ENCODE peak calls at places on chromosomes 1 and 21, in seven cellular contexts. O is heart left ventricle, L is heart right ventricle, Y is fibroblast of the aortic adventitia, J is uterus, R is thoracic aorta, X is foreskin fibroblast. T is an unnamed sample.

GRCh38 chr1:2526824-2527552 is 592 bp upstream of the PANK4 start:
- DNase-seq in O (peak; percentile 81), L (peak; percentile 70), Y (peak; percentile 45), J (no peak), R (no peak), X (peak; percentile 63), T (no peak)

GRCh38 chr21:35294231-35294898 is 245.3 kb upstream of the RUNX1 start:
- DNase-seq in O (no peak), L (no peak), Y (peak; percentile 53), J (no peak), R (no peak), X (no peak), T (no peak)

GRCh38 chr21:22855581-22855980 is 1857.4 kb downstream of the NCAM2 start:
- DNase-seq in O (no peak), L (no peak), Y (no peak), J (no peak), R (no peak), X (no peak), T (no peak)

GRCh38 chr1:51482881-51483280 is 36.2 kb downstream of the EPS15 start:
- DNase-seq in O (no peak), L (no peak), Y (peak; percentile 65), J (no peak), R (no peak), X (no peak), T (no peak)

GRCh38 chr1:106717561-106717960 is 338.9 kb upstream of the PRMT6 start:
- DNase-seq in O (no peak), L (no peak), Y (no peak), J (no peak), R (no peak), X (peak; percentile 27), T (no peak)

GRCh38 chr1:99305626-99306025 is 41.3 kb downstream of the PLPPR4 start:
- DNase-seq in O (no peak), L (no peak), Y (no peak), J (no peak), R (no peak), X (peak; percentile 1), T (no peak)

GRCh38 chr1:154878371-154879355 is 8.6 kb upstream of the KCNN3 start:
- DNase-seq in O (peak; percentile 82), L (peak; percentile 80), Y (peak; percentile 71), J (peak; percentile 84), R (peak; percentile 43), X (peak; percentile 48), T (peak; percentile 82)

GRCh38 chr1:162093095-162093494 is 23.6 kb downstream of the NOS1AP start:
- DNase-seq in O (no peak), L (no peak), Y (no peak), J (no peak), R (no peak), X (no peak), T (no peak)

GRCh38 chr1:51592711-51593110 is 24.2 kb upstream of the OSBPL9 start:
- DNase-seq in O (no peak), L (no peak), Y (no peak), J (no peak), R (no peak), X (no peak), T (no peak)

GRCh38 chr1:234118911-234119310 is 214.4 kb downstream of the SLC35F3 start:
- DNase-seq in O (no peak), L (no peak), Y (no peak), J (no peak), R (no peak), X (no peak), T (no peak)

GRCh38 chr1:169945171-169945570 is 51.5 kb upstream of the SCYL3 start:
- DNase-seq in O (no peak), L (no peak), Y (no peak), J (no peak), R (no peak), X (no peak), T (no peak)

GRCh38 chr21:36065497-36066036 is 4.3 kb upstream of the CBR1 start:
- DNase-seq in O (no peak), L (no peak), Y (peak; percentile 77), J (no peak), R (no peak), X (peak; percentile 63), T (no peak)

GRCh38 chr21:42315296-42315891 is at the start of gene TFF3:
- DNase-seq in O (no peak), L (no peak), Y (no peak), J (peak; percentile 23), R (no peak), X (no peak), T (peak; percentile 58)

GRCh38 chr1:75614455-75615379 is 3.8 kb upstream of the SLC44A5 start:
- DNase-seq in O (peak; percentile 46), L (peak; percentile 39), Y (no peak), J (no peak), R (no peak), X (no peak), T (peak; percentile 62)

GRCh38 chr1:230864441-230864840 is 3.9 kb downstream of the C1orf198 start:
- DNase-seq in O (no peak), L (no peak), Y (no peak), J (no peak), R (no peak), X (no peak), T (no peak)

GRCh38 chr1:230865062-230865817 is 3.1 kb downstream of the C1orf198 start:
- DNase-seq in O (no peak), L (no peak), Y (no peak), J (no peak), R (no peak), X (no peak), T (no peak)

GRCh38 chr1:230867903-230868735 is at the start of gene C1orf198:
- DNase-seq in O (peak; percentile 79), L (peak; percentile 85), Y (no peak), J (peak; percentile 63), R (no peak), X (no peak), T (no peak)

GRCh38 chr1:230867119-230867902 is 1.0 kb downstream of the C1orf198 start:
- DNase-seq in O (no peak), L (no peak), Y (peak; percentile 24), J (no peak), R (no peak), X (no peak), T (no peak)

GRCh38 chr1:230866171-230866811 is 2.0 kb downstream of the C1orf198 start:
- DNase-seq in O (no peak), L (no peak), Y (peak; percentile 72), J (no peak), R (no peak), X (no peak), T (no peak)
- H3K4me3 ChIP-seq in O (no peak overlapping the region), L (peak overlapping the region; percentile 61), Y (peak overlapping the region; percentile 95), J (peak overlapping the region; percentile 79), R (peak overlapping the region; percentile 99), X (peak overlapping the region; percentile 91), T (peak overlapping the region; percentile 96)

GRCh38 chr1:224632381-224632871 is 16.3 kb downstream of the CNIH3 start:
- DNase-seq in O (no peak), L (no peak), Y (peak; percentile 97), J (no peak), R (no peak), X (peak; percentile 67), T (no peak)
- H3K4me3 ChIP-seq in O (no peak overlapping the region), L (no peak overlapping the region), Y (no peak overlapping the region), J (no peak overlapping the region), R (no peak overlapping the region), X (no peak overlapping the region), T (no peak overlapping the region)

DNA sequence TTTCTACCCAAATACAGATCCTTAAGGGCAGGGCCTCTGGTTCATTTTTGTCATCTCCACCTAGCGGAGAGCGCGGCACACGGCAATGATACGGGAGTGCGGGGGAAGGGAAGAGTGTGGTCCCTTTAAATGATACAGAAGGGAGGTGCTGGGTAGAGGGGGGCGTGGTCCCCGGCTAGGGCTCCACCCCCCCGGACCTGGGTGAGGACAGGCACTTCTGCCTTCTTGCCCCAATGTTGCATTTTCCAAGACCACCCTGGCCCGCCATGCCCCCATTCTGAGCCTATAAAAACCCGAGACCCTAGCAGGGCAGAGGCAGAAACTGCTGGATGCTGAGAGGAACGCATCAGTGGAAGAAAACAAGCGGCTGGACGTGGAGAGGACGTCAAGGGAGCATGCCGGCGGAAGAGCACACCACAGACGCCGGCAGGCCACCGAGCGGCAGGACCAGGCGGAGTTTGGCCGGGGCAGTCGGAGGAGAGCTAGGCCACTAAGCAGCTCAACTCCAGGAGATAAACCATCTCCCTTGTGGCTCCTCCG is 30.0 kb downstream of the LRRC3 start:
- DNase-seq in O (no peak), L (no peak), Y (peak; percentile 50), J (no peak), R (no peak), X (no peak), T (no peak)
- H3K4me3 ChIP-seq in O (no peak overlapping the region), L (no peak overlapping the region), Y (peak overlapping the region; percentile 58), J (no peak overlapping the region), R (no peak overlapping the region), X (peak overlapping the region; percentile 22), T (peak overlapping the region; percentile 33)

GRCh38 chr21:29181799-29182470 is 51.5 kb downstream of the MAP3K7CL start:
- DNase-seq in O (peak; percentile 33), L (no peak), Y (peak; percentile 93), J (no peak), R (no peak), X (peak; percentile 76), T (no peak)
- H3K4me3 ChIP-seq in O (no peak overlapping the region), L (peak overlapping the region; percentile 19), Y (peak overlapping the region; percentile 67), J (peak overlapping the region; percentile 32), R (peak overlapping the region; percentile 63), X (peak overlapping the region; percentile 56), T (peak overlapping the region; percentile 26)

GRCh38 chr1:152459596-152460528 is 45.8 kb upstream of the CRNN start:
- DNase-seq in O (peak; percentile 66), L (peak; percentile 79), Y (peak; percentile 83), J (peak; percentile 28), R (peak; percentile 20), X (peak; percentile 37), T (peak; percentile 78)
- H3K4me3 ChIP-seq in O (no peak overlapping the region), L (no peak overlapping the region), Y (no peak overlapping the region), J (no peak overlapping the region), R (peak overlapping the region; percentile 43), X (peak overlapping the region; percentile 12), T (no peak overlapping the region)

GRCh38 chr1:155981266-155982088 is 3.1 kb upstream of the ARHGEF2 start:
- DNase-seq in O (no peak), L (no peak), Y (peak; percentile 81), J (peak; percentile 64), R (no peak), X (peak; percentile 97), T (peak; percentile 77)
- H3K4me3 ChIP-seq in O (no peak overlapping the region), L (peak overlapping the region; percentile 34), Y (peak overlapping the region; percentile 97), J (peak overlapping the region; percentile 1), R (no peak overlapping the region), X (peak overlapping the region; percentile 91), T (peak overlapping the region; percentile 32)

GRCh38 chr1:28437924-28438699 is 67.7 kb upstream of the RCC1 start:
- DNase-seq in O (peak; percentile 91), L (peak; percentile 54), Y (peak; percentile 97), J (peak; percentile 64), R (peak; percentile 70), X (peak; percentile 97), T (peak; percentile 84)

GRCh38 chr1:28441674-28442073 is 64.2 kb upstream of the RCC1 start:
- DNase-seq in O (no peak), L (no peak), Y (no peak), J (no peak), R (no peak), X (no peak), T (no peak)

GRCh38 chr1:28439320-28439719 is 66.5 kb upstream of the RCC1 start:
- DNase-seq in O (no peak), L (no peak), Y (no peak), J (no peak), R (no peak), X (no peak), T (no peak)

GRCh38 chr1:28436211-28436769 is 66.8 kb downstream of the PHACTR4 start:
- DNase-seq in O (no peak), L (no peak), Y (no peak), J (no peak), R (no peak), X (no peak), T (no peak)

GRCh38 chr1:28437260-28437923 is 67.9 kb downstream of the PHACTR4 start:
- DNase-seq in O (peak; percentile 40), L (no peak), Y (peak; percentile 77), J (peak; percentile 18), R (peak; percentile 9), X (peak; percentile 78), T (no peak)
- H3K4me3 ChIP-seq in O (no peak overlapping the region), L (peak overlapping the region; percentile 41), Y (peak overlapping the region; percentile 6), J (no peak overlapping the region), R (peak overlapping the region; percentile 71), X (peak overlapping the region; percentile 52), T (no peak overlapping the region)